ENCODE peak calls at places on chromosomes 5 and 9, in six cellular contexts. G, K, J, B, S and L are unnamed samples.

GRCh38 chr5:141560725-141561483 is 57.9 kb downstream of the DIAPH1 start:
- DNase-seq in J (peak; percentile 35), S (peak; percentile 98), G (no peak), B (peak; percentile 87), K (peak; percentile 93), L (no peak)

GRCh38 chr9:81480828-81481604 is 208.3 kb downstream of the TLE1 start:
- DNase-seq in J (no peak), K (no peak), S (no peak), B (no peak), G (no peak), L (no peak)

GRCh38 chr9:6907772-6908381 is 150.1 kb downstream of the KDM4C start:
- DNase-seq in G (no peak), K (peak; percentile 25), S (peak; percentile 52), B (no peak), J (no peak), L (no peak)

GRCh38 chr9:764986-765385 is 76.5 kb upstream of the DMRT1 start:
- DNase-seq in G (no peak), K (no peak), S (no peak), J (no peak), B (no peak), L (no peak)

GRCh38 chr5:128537306-128537998 is 593 bp downstream of the FBN2 start:
- DNase-seq in S (peak; percentile 68), G (no peak), J (no peak), B (peak; percentile 49), K (no peak), L (no peak)

GRCh38 chr9:129888809-129889460 is 53.7 kb downstream of the USP20 start:
- DNase-seq in B (no peak), J (no peak), G (peak; percentile 40), K (no peak), S (no peak), L (no peak)

GRCh38 chr9:134537891-134538520 is 103.6 kb upstream of the COL5A1 start:
- DNase-seq in G (no peak), K (no peak), B (peak; percentile 57), S (no peak), J (no peak), L (no peak)

GRCh38 chr9:114317665-114318357 is 5.1 kb upstream of the ORM1 start:
- DNase-seq in J (no peak), G (no peak), B (no peak), K (no peak), S (peak; percentile 64), L (no peak)

GRCh38 chr5:10268100-10268499 is 18.0 kb downstream of the CCT5 start:
- DNase-seq in K (no peak), J (no peak), B (no peak), G (no peak), S (no peak), L (no peak)

GRCh38 chr5:6525910-6526309 is 77.3 kb downstream of the UBE2QL1 start:
- DNase-seq in S (peak; percentile 34), J (peak; percentile 42), K (peak; percentile 12), B (no peak), G (no peak), L (no peak)

GRCh38 chr5:38616061-38616460 is 59.6 kb upstream of the LIFR start:
- DNase-seq in S (peak; percentile 83), K (no peak), J (no peak), G (no peak), B (no peak), L (no peak)

GRCh38 chr5:63959177-63959982 is 2.9 kb downstream of the HTR1A start:
- DNase-seq in G (no peak), K (no peak), J (no peak), S (no peak), B (peak; percentile 12), L (peak; percentile 72)

GRCh38 chr9:129446828-129447550 is 173.9 kb downstream of the C9orf50 start:
- DNase-seq in B (no peak), K (no peak), J (no peak), S (no peak), G (no peak), L (no peak)

GRCh38 chr9:72029986-72030385 is 30.4 kb downstream of the C9orf57 start:
- DNase-seq in K (no peak), J (no peak), G (no peak), S (no peak), B (no peak), L (no peak)

GRCh38 chr5:81268797-81269196 is 32.6 kb upstream of the ZCCHC9 start:
- DNase-seq in K (no peak), B (no peak), G (no peak), J (peak; percentile 43), S (peak; percentile 89), L (no peak)

GRCh38 chr5:127785098-127785927 is 82.1 kb downstream of the CCDC192 start:
- DNase-seq in G (no peak), J (peak; percentile 21), K (no peak), B (no peak), S (peak; percentile 92), L (no peak)

GRCh38 chr5:135245521-135246499 is 153.2 kb downstream of the MACROH2A1 start:
- DNase-seq in G (no peak), J (no peak), K (no peak), S (peak; percentile 80), B (no peak), L (peak; percentile 72)

GRCh38 chr5:33734541-33734940 is 157.2 kb downstream of the ADAMTS12 start:
- DNase-seq in S (peak; percentile 14), B (no peak), G (no peak), J (no peak), K (no peak), L (no peak)

GRCh38 chr5:54985301-54986268 is at the start of gene ESM1:
- DNase-seq in S (peak; percentile 79), J (peak; percentile 22), G (no peak), B (no peak), K (no peak), L (no peak)

GRCh38 chr5:157198277-157199058 is 17.8 kb downstream of the ITK start:
- DNase-seq in G (peak; percentile 38), J (no peak), S (no peak), B (no peak), K (no peak), L (no peak)

GRCh38 chr5:62475072-62475471 is 62.5 kb downstream of the IPO11 start:
- DNase-seq in G (no peak), K (no peak), B (peak; percentile 23), S (peak; percentile 85), J (no peak), L (no peak)

GRCh38 chr9:129944501-129945116 is 98.4 kb downstream of the FNBP1 start:
- DNase-seq in S (no peak), G (peak; percentile 30), J (no peak), B (no peak), K (no peak), L (no peak)

GRCh38 chr5:140855772-140856674 is at the start of gene PCDHA10:
- DNase-seq in J (no peak), G (no peak), K (no peak), S (no peak), B (no peak), L (no peak)

GRCh38 chr9:444528-444927 is 229.9 kb downstream of the DOCK8 start:
- DNase-seq in K (no peak), J (no peak), B (no peak), G (no peak), S (no peak), L (no peak)

GRCh38 chr5:17217421-17218352 is at the start of gene BASP1:
- DNase-seq in B (peak; percentile 80), K (peak; percentile 18), S (peak; percentile 85), G (no peak), J (peak; percentile 72), L (no peak)

GRCh38 chr5:31867219-31867618 is 228.3 kb downstream of the PDZD2 start:
- DNase-seq in B (no peak), G (no peak), K (no peak), S (no peak), J (no peak), L (no peak)

GRCh38 chr9:75148551-75148950 is 60.2 kb downstream of the OSTF1 start:
- DNase-seq in B (no peak), S (peak; percentile 97), G (no peak), K (no peak), J (peak; percentile 9), L (no peak)

GRCh38 chr5:67350600-67351315 is 154.2 kb upstream of the CD180 start:
- DNase-seq in G (no peak), K (peak; percentile 53), J (no peak), S (peak; percentile 48), B (peak; percentile 48), L (no peak)

GRCh38 chr9:18717751-18718150 is 243.8 kb downstream of the ADAMTSL1 start:
- DNase-seq in J (no peak), S (peak; percentile 68), G (no peak), K (no peak), B (no peak), L (no peak)

GRCh38 chr9:135069556-135070197 is 17.8 kb upstream of the OLFM1 start:
- DNase-seq in K (no peak), S (no peak), G (no peak), B (no peak), J (no peak), L (no peak)

GRCh38 chr5:110900829-110901228 is 162.0 kb downstream of the SLC25A46 start:
- DNase-seq in B (no peak), G (no peak), S (peak; percentile 85), K (no peak), J (no peak), L (no peak)

GRCh38 chr5:55692106-55692417 is 20.1 kb downstream of the SLC38A9 start:
- DNase-seq in J (no peak), B (no peak), K (no peak), S (no peak), G (no peak), L (no peak)

GRCh38 chr5:83988293-83988685 is 267.6 kb upstream of the HAPLN1 start:
- DNase-seq in J (no peak), G (no peak), S (no peak), B (no peak), K (no peak), L (no peak)

GRCh38 chr9:99211746-99212145 is 10.0 kb downstream of the ALG2 start:
- DNase-seq in B (no peak), S (no peak), K (no peak), G (no peak), J (no peak), L (no peak)

GRCh38 chr9:137296214-137297059 is 5.6 kb downstream of the NRARP start:
- DNase-seq in K (no peak), J (no peak), S (peak; percentile 54), G (no peak), B (no peak), L (no peak)

GRCh38 chr5:9712506-9713285 is 82.5 kb upstream of the TAS2R1 start:
- DNase-seq in B (no peak), K (no peak), J (no peak), S (peak; percentile 94), G (no peak), L (no peak)